ENCODE peak calls at places on chromosomes 11 and 22, in five cellular contexts. One of them, this sample, is unnamed.

GRCh38 chr11:102802341-102802740 is 4.4 kb upstream of the MMP1 start:
- DNase-seq in fibroblast of lung: peak
- DNase-seq in HCT116: no peak
- DNase-seq in neural progenitor cell: no peak
- DNase-seq in cardiac muscle cell: no peak
- DNase-seq in this sample: peak

GRCh38 chr11:57205046-57205671 is 23.4 kb downstream of the LRRC55 start:
- DNase-seq in fibroblast of lung: peak
- DNase-seq in HCT116: no peak
- DNase-seq in neural progenitor cell: no peak
- DNase-seq in cardiac muscle cell: no peak
- DNase-seq in this sample: peak

GRCh38 chr11:56271092-56271491 is 2.9 kb upstream of the OR5T1 start:
- DNase-seq in fibroblast of lung: no peak
- DNase-seq in HCT116: no peak
- DNase-seq in neural progenitor cell: no peak
- DNase-seq in cardiac muscle cell: no peak
- DNase-seq in this sample: no peak

GRCh38 chr11:65121865-65122696 is at the start of the genes FAU and MRPL49:
- DNase-seq in fibroblast of lung: peak
- DNase-seq in HCT116: peak
- DNase-seq in neural progenitor cell: peak
- DNase-seq in cardiac muscle cell: peak
- DNase-seq in this sample: peak

GRCh38 chr11:112162761-112163669 is 879 bp downstream of the IL18 start:
- DNase-seq in fibroblast of lung: peak
- DNase-seq in HCT116: no peak
- DNase-seq in neural progenitor cell: no peak
- DNase-seq in cardiac muscle cell: no peak
- DNase-seq in this sample: peak

GRCh38 chr11:34308049-34308692 is 49.6 kb downstream of the ABTB2 start:
- DNase-seq in fibroblast of lung: no peak
- DNase-seq in HCT116: peak
- DNase-seq in neural progenitor cell: no peak
- DNase-seq in cardiac muscle cell: no peak
- DNase-seq in this sample: no peak

GRCh38 chr22:44954113-44954512 is 55.7 kb downstream of the PHF21B start:
- DNase-seq in fibroblast of lung: no peak
- DNase-seq in HCT116: no peak
- DNase-seq in neural progenitor cell: no peak
- DNase-seq in cardiac muscle cell: no peak
- DNase-seq in this sample: no peak

GRCh38 chr11:32400196-32400595 is 35.1 kb downstream of the WT1 start:
- DNase-seq in fibroblast of lung: peak
- DNase-seq in HCT116: no peak
- DNase-seq in neural progenitor cell: no peak
- DNase-seq in cardiac muscle cell: no peak
- DNase-seq in this sample: no peak

GRCh38 chr11:75203641-75204011 is 36.9 kb upstream of the TPBGL start:
- DNase-seq in fibroblast of lung: no peak
- DNase-seq in HCT116: no peak
- DNase-seq in neural progenitor cell: no peak
- DNase-seq in cardiac muscle cell: no peak
- DNase-seq in this sample: no peak

GRCh38 chr11:128687321-128687720 is 6.6 kb upstream of the FLI1 start:
- DNase-seq in fibroblast of lung: no peak
- DNase-seq in HCT116: no peak
- DNase-seq in neural progenitor cell: peak
- DNase-seq in cardiac muscle cell: no peak
- DNase-seq in this sample: peak

GRCh38 chr22:43435851-43436535 is 24.2 kb downstream of the MPPED1 start:
- DNase-seq in fibroblast of lung: no peak
- DNase-seq in HCT116: no peak
- DNase-seq in neural progenitor cell: no peak
- DNase-seq in cardiac muscle cell: no peak
- DNase-seq in this sample: no peak

GRCh38 chr11:17263803-17264202 is 12.7 kb upstream of the NUCB2 start:
- DNase-seq in fibroblast of lung: peak
- DNase-seq in HCT116: no peak
- DNase-seq in neural progenitor cell: no peak
- DNase-seq in cardiac muscle cell: no peak
- DNase-seq in this sample: peak

GRCh38 chr11:102079625-102080024 is 30.6 kb upstream of the YAP1 start:
- DNase-seq in fibroblast of lung: no peak
- DNase-seq in HCT116: no peak
- DNase-seq in neural progenitor cell: no peak
- DNase-seq in cardiac muscle cell: no peak
- DNase-seq in this sample: peak

GRCh38 chr11:15841898-15842297 is 514.4 kb downstream of the SOX6 start:
- DNase-seq in fibroblast of lung: no peak
- DNase-seq in HCT116: no peak
- DNase-seq in neural progenitor cell: no peak
- DNase-seq in cardiac muscle cell: peak
- DNase-seq in this sample: no peak

GRCh38 chr11:57527056-57527631 is 3.4 kb downstream of the TIMM10 start:
- DNase-seq in fibroblast of lung: peak
- DNase-seq in HCT116: peak
- DNase-seq in neural progenitor cell: peak
- DNase-seq in cardiac muscle cell: peak
- DNase-seq in this sample: peak

GRCh38 chr22:50317674-50318073 is 9.1 kb downstream of the DENND6B start:
- DNase-seq in fibroblast of lung: no peak
- DNase-seq in HCT116: no peak
- DNase-seq in neural progenitor cell: no peak
- DNase-seq in cardiac muscle cell: no peak
- DNase-seq in this sample: no peak

GRCh38 chr11:122038543-122038942 is 77.5 kb downstream of the BLID start:
- DNase-seq in fibroblast of lung: peak
- DNase-seq in HCT116: no peak
- DNase-seq in neural progenitor cell: peak
- DNase-seq in cardiac muscle cell: peak
- DNase-seq in this sample: peak

GRCh38 chr11:111530091-111530490 is 10.4 kb upstream of the LAYN start:
- DNase-seq in fibroblast of lung: peak
- DNase-seq in HCT116: no peak
- DNase-seq in neural progenitor cell: no peak
- DNase-seq in cardiac muscle cell: no peak
- DNase-seq in this sample: peak

GRCh38 chr11:64903291-64903833 is 13.6 kb downstream of the ATG2A start:
- DNase-seq in fibroblast of lung: no peak
- DNase-seq in HCT116: no peak
- DNase-seq in neural progenitor cell: no peak
- DNase-seq in cardiac muscle cell: no peak
- DNase-seq in this sample: no peak

GRCh38 chr22:32985899-32986772 is 72.0 kb downstream of the SYN3 start:
- DNase-seq in fibroblast of lung: peak
- DNase-seq in HCT116: peak
- DNase-seq in neural progenitor cell: peak
- DNase-seq in cardiac muscle cell: peak
- DNase-seq in this sample: peak

GRCh38 chr11:114483929-114484328 is 44.7 kb downstream of the REXO2 start:
- DNase-seq in fibroblast of lung: peak
- DNase-seq in HCT116: no peak
- DNase-seq in neural progenitor cell: no peak
- DNase-seq in cardiac muscle cell: no peak
- DNase-seq in this sample: no peak

DNA sequence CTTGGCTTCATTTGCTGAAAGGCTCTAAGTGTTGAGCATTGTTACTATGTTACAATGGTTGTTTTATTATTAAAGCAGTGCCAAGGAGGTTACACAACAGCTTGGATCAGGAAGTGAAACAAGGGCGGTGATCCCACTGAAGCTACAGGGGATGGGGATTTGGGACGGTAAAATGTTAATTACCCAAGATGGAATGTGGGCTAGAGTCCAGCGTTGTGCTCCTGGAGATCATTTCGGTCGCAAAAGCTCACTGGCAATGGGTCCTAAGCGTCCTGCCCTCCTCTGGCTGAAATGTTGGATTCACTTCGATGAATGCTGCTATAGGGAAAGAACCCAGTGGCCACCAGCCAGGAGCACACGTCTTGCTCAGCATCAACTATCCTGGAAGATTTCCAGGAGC is 48.3 kb downstream of the FAM83F start:
- DNase-seq in fibroblast of lung: no peak
- DNase-seq in HCT116: no peak
- DNase-seq in neural progenitor cell: no peak
- DNase-seq in cardiac muscle cell: no peak
- DNase-seq in this sample: no peak
- H3K4me3 ChIP-seq in fibroblast of lung: peak
- H3K4me3 ChIP-seq in HCT116: no peak
- H3K4me3 ChIP-seq in neural progenitor cell: no peak
- H3K4me3 ChIP-seq in cardiac muscle cell: no peak
- H3K4me3 ChIP-seq in this sample: no peak

GRCh38 chr22:35308480-35308945 is 8.8 kb downstream of the TOM1 start:
- DNase-seq in fibroblast of lung: no peak
- DNase-seq in HCT116: no peak
- DNase-seq in neural progenitor cell: no peak
- DNase-seq in cardiac muscle cell: no peak
- DNase-seq in this sample: no peak

GRCh38 chr22:35311551-35311999 is 11.9 kb downstream of the TOM1 start:
- DNase-seq in fibroblast of lung: no peak
- DNase-seq in HCT116: no peak
- DNase-seq in neural progenitor cell: no peak
- DNase-seq in cardiac muscle cell: no peak
- DNase-seq in this sample: no peak

GRCh38 chr22:35312198-35313059 is 12.7 kb downstream of the TOM1 start:
- DNase-seq in fibroblast of lung: peak
- DNase-seq in HCT116: peak
- DNase-seq in neural progenitor cell: no peak
- DNase-seq in cardiac muscle cell: peak
- DNase-seq in this sample: peak

GRCh38 chr22:35313311-35314121 is 13.8 kb downstream of the TOM1 start:
- DNase-seq in fibroblast of lung: peak
- DNase-seq in HCT116: no peak
- DNase-seq in neural progenitor cell: no peak
- DNase-seq in cardiac muscle cell: peak
- DNase-seq in this sample: peak

DNA sequence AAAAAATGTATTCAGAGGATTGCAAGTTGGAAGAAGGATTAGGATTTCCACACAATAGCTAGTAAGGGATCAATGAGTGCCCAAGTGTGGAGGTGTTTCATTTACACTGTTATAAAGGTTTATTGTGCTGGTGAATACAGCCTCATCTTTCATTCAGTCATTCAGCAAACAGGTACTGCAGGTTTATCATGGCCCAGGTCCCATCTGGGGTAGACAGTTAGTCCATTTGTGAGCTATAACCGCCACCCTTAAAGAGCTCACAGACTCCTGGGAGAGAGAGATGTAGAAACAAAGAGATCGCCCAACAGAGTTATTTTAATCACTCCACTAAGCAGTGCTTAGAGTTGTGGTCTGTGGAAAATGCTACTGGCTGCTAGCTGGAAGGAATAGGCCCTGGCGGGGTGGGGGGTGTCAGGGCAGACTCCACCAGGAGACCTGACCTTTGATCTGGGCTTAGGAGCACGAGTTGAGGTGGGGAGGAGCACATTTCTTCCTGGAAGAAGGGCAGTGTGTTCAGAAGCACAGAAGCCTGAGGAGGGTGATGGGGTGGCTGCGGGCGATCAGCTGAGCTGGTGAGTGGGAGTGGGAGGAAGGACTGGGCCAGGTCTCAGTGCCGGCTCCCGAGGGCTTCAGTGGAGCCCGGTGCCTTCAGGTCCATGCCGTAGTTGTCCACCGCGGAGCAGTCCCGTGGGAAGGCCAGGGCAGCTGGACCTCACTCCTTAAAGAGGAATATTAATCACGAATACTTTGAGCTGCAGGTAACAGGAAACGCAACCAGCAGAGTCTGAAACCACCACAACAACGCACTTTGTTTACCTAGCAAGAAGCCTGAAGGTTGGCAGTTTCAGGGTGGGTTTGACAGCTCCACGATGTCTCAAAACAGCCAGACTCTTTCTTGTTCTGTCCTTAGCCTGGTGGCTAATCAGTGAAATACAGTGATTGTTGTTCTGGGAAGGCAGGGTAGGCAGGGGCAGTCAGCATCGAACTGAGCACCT is 11.2 kb downstream of the TOM1 start:
- DNase-seq in fibroblast of lung: peak
- DNase-seq in HCT116: no peak
- DNase-seq in neural progenitor cell: peak
- DNase-seq in cardiac muscle cell: no peak
- DNase-seq in this sample: no peak
- TF ChIP-seq CTCF in fibroblast of lung: no peak
- TF ChIP-seq CTCF in HCT116: no peak
- TF ChIP-seq CTCF in neural progenitor cell: no peak
- TF ChIP-seq CTCF in cardiac muscle cell: no peak
- TF ChIP-seq CTCF in this sample: no peak

GRCh38 chr11:1308745-1309497 is 511 bp downstream of the TOLLIP start:
- DNase-seq in fibroblast of lung: peak
- DNase-seq in HCT116: no peak
- DNase-seq in neural progenitor cell: no peak
- DNase-seq in cardiac muscle cell: no peak
- DNase-seq in this sample: peak

GRCh38 chr11:1306186-1307162 is 3.0 kb downstream of the TOLLIP start:
- DNase-seq in fibroblast of lung: no peak
- DNase-seq in HCT116: no peak
- DNase-seq in neural progenitor cell: no peak
- DNase-seq in cardiac muscle cell: no peak
- DNase-seq in this sample: no peak

GRCh38 chr11:1309498-1310314 is at the start of gene TOLLIP:
- DNase-seq in fibroblast of lung: peak
- DNase-seq in HCT116: peak
- DNase-seq in neural progenitor cell: peak
- DNase-seq in cardiac muscle cell: peak
- DNase-seq in this sample: peak

GRCh38 chr11:1307163-1307870 is 2.1 kb downstream of the TOLLIP start:
- DNase-seq in fibroblast of lung: no peak
- DNase-seq in HCT116: no peak
- DNase-seq in neural progenitor cell: no peak
- DNase-seq in cardiac muscle cell: no peak
- DNase-seq in this sample: no peak

GRCh38 chr11:1307998-1308744 is 1.3 kb downstream of the TOLLIP start:
- DNase-seq in fibroblast of lung: peak
- DNase-seq in HCT116: no peak
- DNase-seq in neural progenitor cell: no peak
- DNase-seq in cardiac muscle cell: no peak
- DNase-seq in this sample: peak
- H3K4me3 ChIP-seq in fibroblast of lung: peak
- H3K4me3 ChIP-seq in HCT116: peak
- H3K4me3 ChIP-seq in neural progenitor cell: peak
- H3K4me3 ChIP-seq in cardiac muscle cell: peak
- H3K4me3 ChIP-seq in this sample: peak

GRCh38 chr11:69828276-69828970 is 9.2 kb upstream of the FGF3 start:
- DNase-seq in fibroblast of lung: no peak
- DNase-seq in HCT116: no peak
- DNase-seq in neural progenitor cell: peak
- DNase-seq in cardiac muscle cell: no peak
- DNase-seq in this sample: no peak

GRCh38 chr11:69828971-69829344 is 9.7 kb upstream of the FGF3 start:
- DNase-seq in fibroblast of lung: no peak
- DNase-seq in HCT116: no peak
- DNase-seq in neural progenitor cell: no peak
- DNase-seq in cardiac muscle cell: no peak
- DNase-seq in this sample: no peak

GRCh38 chr11:69825941-69826340 is 6.7 kb upstream of the FGF3 start:
- DNase-seq in fibroblast of lung: no peak
- DNase-seq in HCT116: no peak
- DNase-seq in neural progenitor cell: no peak
- DNase-seq in cardiac muscle cell: no peak
- DNase-seq in this sample: no peak

GRCh38 chr11:69825037-69825834 is 6.0 kb upstream of the FGF3 start:
- DNase-seq in fibroblast of lung: no peak
- DNase-seq in HCT116: peak
- DNase-seq in neural progenitor cell: no peak
- DNase-seq in cardiac muscle cell: no peak
- DNase-seq in this sample: no peak

GRCh38 chr11:69826773-69827172 is 7.6 kb upstream of the FGF3 start:
- DNase-seq in fibroblast of lung: no peak
- DNase-seq in HCT116: no peak
- DNase-seq in neural progenitor cell: no peak
- DNase-seq in cardiac muscle cell: no peak
- DNase-seq in this sample: no peak
- TF ChIP-seq CTCF in fibroblast of lung: no peak
- TF ChIP-seq CTCF in HCT116: no peak
- TF ChIP-seq CTCF in neural progenitor cell: no peak
- TF ChIP-seq CTCF in cardiac muscle cell: no peak
- TF ChIP-seq CTCF in this sample: no peak

This sample was measured in foreskin fibroblast.